ENCODE peak calls at places on chromosomes 7 and 10, in six cellular contexts. B is fibroblast of the conjunctiva; O is stimulated activated CD4-positive, alpha-beta T cell treated with anti-CD3 and anti-CD28 coated beads, Interleukin-4, amount 100 ng/mL, for 4 hours; G is cardiac septum; D is Jurkat, Clone E6-1; Q is progenitor cell of endocrine pancreas. X is an unnamed sample.

GRCh38 chr10:113336549-113337130 is 216.2 kb upstream of the HABP2 start:
- DNase-seq in B (no peak), O (no peak), G (no peak), D (no peak), Q (no peak), X (no peak)

GRCh38 chr7:98955992-98956391 is 77.7 kb downstream of the TRRAP start:
- DNase-seq in B (no peak), O (no peak), G (no peak), D (no peak), Q (no peak), X (no peak)

GRCh38 chr10:113991091-113991860 is 52.4 kb upstream of the ADRB1 start:
- DNase-seq in B (no peak), O (no peak), G (no peak), D (peak), Q (no peak), X (no peak)

GRCh38 chr7:130948913-130949312 is 214.9 kb upstream of the KLF14 start:
- DNase-seq in B (no peak), O (no peak), G (no peak), D (no peak), Q (no peak), X (no peak)

GRCh38 chr7:116380030-116380429 is 119.5 kb upstream of the CAV2 start:
- DNase-seq in B (peak), O (no peak), G (no peak), D (no peak), Q (no peak), X (no peak)

GRCh38 chr7:75048435-75049379 is 24.9 kb downstream of the RCC1L start:
- DNase-seq in B (no peak), O (no peak), G (no peak), D (no peak), Q (no peak), X (no peak)

GRCh38 chr7:91784469-91784868 is 96.0 kb downstream of the MTERF1 start:
- DNase-seq in B (peak), O (no peak), G (no peak), D (peak), Q (no peak), X (no peak)

GRCh38 chr10:110169586-110169985 is 37.8 kb upstream of the MXI1 start:
- DNase-seq in B (no peak), O (no peak), G (no peak), D (no peak), Q (no peak), X (no peak)

GRCh38 chr7:106101726-106102125 is 10.4 kb downstream of the SYPL1 start:
- DNase-seq in B (no peak), O (no peak), G (no peak), D (peak), Q (no peak), X (no peak)

GRCh38 chr7:76108540-76109233 is 60.8 kb downstream of the MDH2 start:
- DNase-seq in B (no peak), O (no peak), G (no peak), D (no peak), Q (no peak), X (peak)

GRCh38 chr10:33304553-33304952 is 29.9 kb downstream of the NRP1 start:
- DNase-seq in B (no peak), O (no peak), G (no peak), D (no peak), Q (no peak), X (no peak)

GRCh38 chr10:107067843-107068242 is 96.7 kb downstream of the SORCS1 start:
- DNase-seq in B (no peak), O (no peak), G (no peak), D (no peak), Q (no peak), X (no peak)

GRCh38 chr7:33716581-33717477 is 188.5 kb upstream of the BMPER start:
- DNase-seq in B (peak), O (no peak), G (no peak), D (peak), Q (no peak), X (no peak)

GRCh38 chr10:122568551-122568950 is 8.0 kb downstream of the DMBT1 start:
- DNase-seq in B (no peak), O (no peak), G (no peak), D (no peak), Q (no peak), X (no peak)

GRCh38 chr10:5413012-5413938 is 918 bp downstream of the NET1 start:
- DNase-seq in B (no peak), O (no peak), G (no peak), D (no peak), Q (no peak), X (no peak)

GRCh38 chr7:75762350-75762917 is 9.6 kb downstream of the CCL26 start:
- DNase-seq in B (peak), O (no peak), G (no peak), D (peak), Q (no peak), X (peak)

GRCh38 chr7:36949711-36950600 is 225.7 kb upstream of the AOAH start:
- DNase-seq in B (no peak), O (no peak), G (no peak), D (no peak), Q (no peak), X (no peak)

GRCh38 chr7:90709501-90710465 is 113.7 kb downstream of the CDK14 start:
- DNase-seq in B (no peak), O (no peak), G (no peak), D (no peak), Q (no peak), X (no peak)

GRCh38 chr10:804787-805634 is 115.5 kb upstream of the DIP2C start:
- DNase-seq in B (no peak), O (no peak), G (no peak), D (no peak), Q (no peak), X (no peak)

GRCh38 chr10:70508912-70509366 is 30.4 kb downstream of the PALD1 start:
- DNase-seq in B (no peak), O (no peak), G (no peak), D (no peak), Q (no peak), X (peak)

GRCh38 chr7:151871189-151871735 is 5.7 kb downstream of the PRKAG2 start:
- DNase-seq in B (no peak), O (no peak), G (no peak), D (no peak), Q (no peak), X (no peak)

GRCh38 chr7:51175992-51176388 is 140.6 kb downstream of the COBL start:
- DNase-seq in B (no peak), O (no peak), G (no peak), D (no peak), Q (no peak), X (no peak)

X was measured in GF-D8.